ENCODE peak calls at places on chromosomes 12 and 14, in four cellular contexts. One of them, this sample, is unnamed. For H3K4me1 and H3K27me3, the result is how much of the 10 kb centered on the place peaks cover.

GRCh38 chr12:50099302-50100008 is 4.4 kb upstream of the GPD1 start:
- DNase-seq in PC-9: no peak
- DNase-seq in CD8-positive, alpha-beta T cell: no peak
- DNase-seq in fibroblast of lung: no peak
- DNase-seq in this sample: no peak

GRCh38 chr14:68814376-68815287 is 21.8 kb upstream of the ZFP36L1 start:
- DNase-seq in fibroblast of lung: peak
- DNase-seq in CD8-positive, alpha-beta T cell: peak
- DNase-seq in PC-9: no peak
- DNase-seq in this sample: no peak

GRCh38 chr14:78848234-78848820 is 678.2 kb downstream of the NRXN3 start:
- DNase-seq in CD8-positive, alpha-beta T cell: no peak
- DNase-seq in PC-9: peak
- DNase-seq in fibroblast of lung: peak
- DNase-seq in this sample: no peak

GRCh38 chr12:120468271-120468845 is 1.2 kb downstream of the SRSF9 start:
- DNase-seq in PC-9: peak
- DNase-seq in CD8-positive, alpha-beta T cell: peak
- DNase-seq in fibroblast of lung: peak
- DNase-seq in this sample: peak

GRCh38 chr12:54294152-54294913 is 6.5 kb downstream of the NFE2 start:
- DNase-seq in fibroblast of lung: no peak
- DNase-seq in PC-9: no peak
- DNase-seq in CD8-positive, alpha-beta T cell: peak
- DNase-seq in this sample: no peak

GRCh38 chr12:52776913-52777395 is at the start of gene KRT76:
- DNase-seq in CD8-positive, alpha-beta T cell: no peak
- DNase-seq in PC-9: no peak
- DNase-seq in fibroblast of lung: no peak
- DNase-seq in this sample: no peak

GRCh38 chr12:124508323-124509096 is 58.9 kb downstream of the NCOR2 start:
- DNase-seq in fibroblast of lung: peak
- DNase-seq in PC-9: no peak
- DNase-seq in CD8-positive, alpha-beta T cell: no peak
- DNase-seq in this sample: no peak

GRCh38 chr12:93819048-93819491 is 141.9 kb downstream of the CRADD start:
- DNase-seq in PC-9: no peak
- DNase-seq in fibroblast of lung: peak
- DNase-seq in CD8-positive, alpha-beta T cell: no peak
- DNase-seq in this sample: peak

GRCh38 chr12:70607107-70607506 is 30.1 kb downstream of the PTPRB start:
- DNase-seq in PC-9: no peak
- DNase-seq in fibroblast of lung: no peak
- DNase-seq in CD8-positive, alpha-beta T cell: no peak
- DNase-seq in this sample: no peak

GRCh38 chr12:44972746-44973421 is 78.0 kb downstream of the DBX2 start:
- DNase-seq in PC-9: no peak
- DNase-seq in fibroblast of lung: peak
- DNase-seq in CD8-positive, alpha-beta T cell: no peak
- DNase-seq in this sample: no peak

GRCh38 chr14:75794615-75795038 is 133.6 kb downstream of the TTLL5 start:
- DNase-seq in CD8-positive, alpha-beta T cell: no peak
- DNase-seq in PC-9: no peak
- DNase-seq in fibroblast of lung: peak
- DNase-seq in this sample: no peak

GRCh38 chr14:39425947-39426346 is 6.3 kb downstream of the FBXO33 start:
- DNase-seq in PC-9: no peak
- DNase-seq in CD8-positive, alpha-beta T cell: no peak
- DNase-seq in fibroblast of lung: no peak
- DNase-seq in this sample: no peak

GRCh38 chr14:88613552-88614010 is 50.7 kb downstream of the ZC3H14 start:
- DNase-seq in CD8-positive, alpha-beta T cell: no peak
- DNase-seq in fibroblast of lung: peak
- DNase-seq in PC-9: peak
- DNase-seq in this sample: no peak

GRCh38 chr14:92902726-92903125 is 20.2 kb upstream of the CHGA start:
- DNase-seq in fibroblast of lung: no peak
- DNase-seq in CD8-positive, alpha-beta T cell: no peak
- DNase-seq in PC-9: no peak
- DNase-seq in this sample: no peak

GRCh38 chr12:32504626-32505025 is 105.3 kb downstream of the FGD4 start:
- DNase-seq in PC-9: no peak
- DNase-seq in fibroblast of lung: no peak
- DNase-seq in CD8-positive, alpha-beta T cell: no peak
- DNase-seq in this sample: no peak

GRCh38 chr14:99481745-99482099 is 513 bp downstream of the CCNK start:
- DNase-seq in PC-9: no peak
- DNase-seq in CD8-positive, alpha-beta T cell: no peak
- DNase-seq in fibroblast of lung: peak
- DNase-seq in this sample: no peak

GRCh38 chr14:99478133-99478532 is 2.5 kb downstream of the SETD3 start:
- DNase-seq in fibroblast of lung: no peak
- DNase-seq in CD8-positive, alpha-beta T cell: no peak
- DNase-seq in PC-9: no peak
- DNase-seq in this sample: no peak

GRCh38 chr14:99479160-99479902 is 1.3 kb downstream of the SETD3 start:
- DNase-seq in PC-9: no peak
- DNase-seq in CD8-positive, alpha-beta T cell: no peak
- DNase-seq in fibroblast of lung: peak
- DNase-seq in this sample: no peak

GRCh38 chr14:99480856-99481744 is at the start of the genes CCNK and SETD3:
- DNase-seq in CD8-positive, alpha-beta T cell: peak
- DNase-seq in fibroblast of lung: peak
- DNase-seq in PC-9: peak
- DNase-seq in this sample: peak

DNA sequence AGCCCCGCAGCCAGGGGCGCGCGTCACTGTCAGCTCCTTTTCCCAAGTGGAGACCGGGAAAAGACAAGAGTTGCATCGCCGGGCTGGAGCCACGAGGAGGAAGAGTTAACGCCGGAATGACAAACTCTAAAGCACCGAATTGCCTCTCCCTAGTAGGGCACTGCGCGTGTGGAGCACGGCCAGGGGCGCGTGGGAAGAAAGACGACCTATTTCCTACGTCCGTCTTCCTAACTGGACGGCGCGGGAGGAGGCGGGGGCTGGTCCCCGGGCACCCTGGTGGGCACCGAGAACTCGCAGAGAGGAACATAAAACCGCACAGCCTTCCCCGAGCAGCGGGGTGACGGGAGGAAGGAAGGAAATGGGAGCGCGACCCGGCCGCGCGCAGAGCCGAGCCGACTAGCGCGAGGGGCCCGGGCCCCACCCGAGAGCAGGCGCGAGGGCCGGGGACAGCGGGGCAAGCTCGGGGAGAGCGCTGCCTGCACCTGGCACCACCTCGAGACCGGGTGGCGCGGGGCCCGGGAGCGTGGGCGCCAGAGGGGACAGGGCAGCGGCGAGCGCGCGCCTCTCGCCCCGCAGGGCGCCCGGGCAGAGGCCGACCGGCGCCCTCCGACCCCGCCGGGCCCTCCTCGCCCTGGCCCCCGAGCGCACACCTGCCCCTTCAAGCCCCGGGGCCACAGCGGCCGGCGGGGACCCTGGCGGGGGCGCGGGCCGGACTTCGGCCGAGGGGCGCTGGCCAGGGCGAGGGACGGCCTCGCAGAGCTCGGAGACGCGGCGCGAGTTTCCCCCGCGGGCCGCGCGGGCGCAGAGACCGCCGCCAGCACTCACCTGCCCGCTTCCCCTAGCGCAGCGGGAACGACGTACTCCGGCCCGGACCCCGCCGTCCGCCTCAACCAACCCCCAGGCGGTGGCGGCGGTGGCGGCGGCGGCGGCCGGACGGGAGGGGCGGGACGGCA is 480 bp downstream of the SETD3 start:
- DNase-seq in fibroblast of lung: peak
- DNase-seq in PC-9: peak
- DNase-seq in CD8-positive, alpha-beta T cell: peak
- DNase-seq in this sample: peak
- TF ChIP-seq CTCF in fibroblast of lung: no peak
- TF ChIP-seq CTCF in PC-9: no peak
- TF ChIP-seq CTCF in CD8-positive, alpha-beta T cell: no peak
- TF ChIP-seq CTCF in this sample: no peak

DNA sequence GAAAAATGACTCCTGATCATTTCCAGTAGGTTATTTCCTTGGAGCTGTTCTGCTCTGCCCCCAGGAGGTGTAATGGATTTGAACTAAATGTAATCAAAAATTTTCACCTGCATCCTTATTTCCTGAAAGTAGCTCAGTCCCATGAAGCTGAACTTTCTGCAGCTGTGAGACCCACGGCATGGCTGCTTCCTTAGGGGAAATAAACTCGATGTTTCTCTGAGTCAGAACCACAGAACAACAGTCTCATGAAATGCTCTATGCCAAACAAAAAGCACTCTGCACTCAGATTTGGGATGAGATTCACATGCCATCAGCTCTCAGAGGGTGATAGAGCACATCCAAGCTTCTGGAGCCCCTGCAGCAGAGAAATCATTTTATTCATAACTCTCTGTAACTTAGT is 224.1 kb upstream of the PLEKHG7 start:
- DNase-seq in fibroblast of lung: no peak
- DNase-seq in CD8-positive, alpha-beta T cell: no peak
- DNase-seq in PC-9: no peak
- DNase-seq in this sample: no peak
- H3K4me1 ChIP-seq in fibroblast of lung: under half
- H3K4me1 ChIP-seq in CD8-positive, alpha-beta T cell: under half
- H3K4me1 ChIP-seq in PC-9: under half
- H3K4me1 ChIP-seq in this sample: under half

GRCh38 chr14:52692248-52692962 is 3.0 kb downstream of the ERO1A start:
- DNase-seq in fibroblast of lung: peak
- DNase-seq in CD8-positive, alpha-beta T cell: peak
- DNase-seq in PC-9: no peak
- DNase-seq in this sample: no peak

GRCh38 chr14:52694761-52695480 is 437 bp downstream of the ERO1A start:
- DNase-seq in PC-9: peak
- DNase-seq in fibroblast of lung: peak
- DNase-seq in CD8-positive, alpha-beta T cell: peak
- DNase-seq in this sample: no peak

GRCh38 chr14:52693004-52693403 is 2.4 kb downstream of the ERO1A start:
- DNase-seq in CD8-positive, alpha-beta T cell: no peak
- DNase-seq in PC-9: no peak
- DNase-seq in fibroblast of lung: no peak
- DNase-seq in this sample: no peak

GRCh38 chr14:52693532-52693931 is 1.8 kb downstream of the ERO1A start:
- DNase-seq in PC-9: no peak
- DNase-seq in CD8-positive, alpha-beta T cell: no peak
- DNase-seq in fibroblast of lung: no peak
- DNase-seq in this sample: no peak

GRCh38 chr14:52690983-52691760 is 4.2 kb downstream of the ERO1A start:
- DNase-seq in PC-9: no peak
- DNase-seq in fibroblast of lung: peak
- DNase-seq in CD8-positive, alpha-beta T cell: no peak
- DNase-seq in this sample: no peak
- H3K27me3 ChIP-seq in PC-9: under half
- H3K27me3 ChIP-seq in fibroblast of lung: under half
- H3K27me3 ChIP-seq in CD8-positive, alpha-beta T cell: under half
- H3K27me3 ChIP-seq in this sample: under half

GRCh38 chr14:103692871-103693270 is 22.4 kb downstream of the XRCC3 start:
- DNase-seq in PC-9: no peak
- DNase-seq in fibroblast of lung: no peak
- DNase-seq in CD8-positive, alpha-beta T cell: no peak
- DNase-seq in this sample: no peak
- TF ChIP-seq CTCF in PC-9: no peak
- TF ChIP-seq CTCF in fibroblast of lung: no peak
- TF ChIP-seq CTCF in CD8-positive, alpha-beta T cell: no peak
- TF ChIP-seq CTCF in this sample: no peak

DNA sequence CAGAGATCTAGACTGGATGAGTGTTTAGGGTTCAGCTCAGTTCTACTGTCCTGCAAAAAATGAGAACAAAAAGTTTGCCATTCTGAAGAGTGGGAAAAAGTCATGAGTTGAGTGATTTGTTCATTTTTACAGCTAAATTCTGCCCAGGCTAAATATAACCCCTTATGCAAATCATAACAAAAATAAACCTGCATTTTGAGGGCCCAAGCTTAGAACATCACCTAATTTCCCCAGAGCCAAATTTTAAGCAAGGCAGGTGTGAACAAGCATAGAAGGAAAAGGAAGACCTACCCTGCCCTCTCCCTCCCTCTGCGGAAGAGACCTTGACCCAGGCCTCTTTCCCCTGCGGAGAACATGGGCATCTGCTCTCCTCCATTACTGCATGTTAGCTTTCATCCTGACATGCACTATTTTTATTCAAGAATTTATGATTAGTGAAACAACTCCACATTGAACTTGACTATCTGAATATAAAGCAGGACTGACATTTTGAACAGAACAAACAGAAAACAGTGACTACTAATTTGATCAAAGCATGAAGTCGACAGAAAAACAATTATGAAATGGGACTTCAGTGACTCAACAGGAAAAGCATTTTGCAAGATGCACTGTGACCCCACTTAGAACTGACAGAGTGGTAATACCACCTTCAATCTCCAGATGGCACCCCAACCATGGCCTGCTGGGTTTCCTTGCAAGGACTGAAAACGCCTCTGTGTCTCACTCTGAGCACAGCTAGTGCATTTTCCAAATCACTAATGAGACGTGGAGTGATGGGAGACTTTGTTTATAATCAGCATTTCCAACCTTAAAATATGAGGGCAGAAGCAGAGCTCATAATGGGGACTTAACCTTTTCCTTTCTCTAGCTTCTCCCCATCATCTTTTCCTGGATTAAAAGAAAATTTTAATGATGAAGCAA is 30.9 kb upstream of the SELPLG start:
- DNase-seq in CD8-positive, alpha-beta T cell: peak
- DNase-seq in PC-9: peak
- DNase-seq in fibroblast of lung: peak
- DNase-seq in this sample: peak
- H3K4me1 ChIP-seq in CD8-positive, alpha-beta T cell: under half
- H3K4me1 ChIP-seq in PC-9: under half
- H3K4me1 ChIP-seq in fibroblast of lung: under half
- H3K4me1 ChIP-seq in this sample: half or more

DNA sequence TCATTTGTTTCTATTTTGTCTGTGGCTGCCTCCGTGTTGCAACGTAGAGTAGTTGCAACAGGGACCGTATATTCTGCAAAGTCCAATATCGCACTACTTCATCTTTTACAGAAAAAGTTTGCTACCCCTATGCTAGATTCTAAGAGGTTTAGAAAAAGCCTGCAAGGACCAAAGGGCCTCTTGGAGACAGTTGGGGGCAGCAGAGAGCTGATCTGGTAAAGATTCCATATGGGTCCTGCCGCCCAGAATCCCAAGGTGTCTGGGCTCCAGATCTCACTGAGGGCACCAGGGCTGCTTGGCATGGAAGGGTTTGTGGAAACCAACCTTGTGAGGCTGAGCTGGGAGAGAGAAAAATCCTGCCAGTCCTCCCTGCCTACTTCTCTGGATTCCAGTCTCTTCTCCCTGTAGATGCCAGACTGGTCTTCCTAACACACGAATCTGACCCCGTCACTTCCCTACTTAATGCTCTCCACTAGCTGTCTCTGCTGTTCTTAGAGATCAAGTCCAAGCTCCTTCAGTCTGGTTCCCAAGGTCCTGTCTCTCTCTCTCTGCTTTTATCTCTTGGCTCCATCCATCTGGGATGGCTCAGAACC is 74.6 kb downstream of the GLRX5 start:
- DNase-seq in fibroblast of lung: no peak
- DNase-seq in PC-9: no peak
- DNase-seq in CD8-positive, alpha-beta T cell: no peak
- DNase-seq in this sample: no peak
- H3K27me3 ChIP-seq in fibroblast of lung: under half
- H3K27me3 ChIP-seq in PC-9: half or more
- H3K27me3 ChIP-seq in CD8-positive, alpha-beta T cell: under half
- H3K27me3 ChIP-seq in this sample: under half

This sample was measured in ascending aorta.